ENCODE peak calls at places on chromosomes 3 and 15, in ten cellular contexts. One of them, this sample, is unnamed.

GRCh38 chr3:157865449-157865862 is 240.8 kb downstream of the SHOX2 start:
- DNase-seq in A549: peak; percentile 10
- DNase-seq in Peyer's patch: no peak
- DNase-seq in CD4-positive, alpha-beta T cell: no peak
- DNase-seq in tibial nerve: no peak
- DNase-seq in left ventricle myocardium inferior: no peak
- DNase-seq in tibial artery: no peak
- DNase-seq in GM06990: peak; percentile 49
- DNase-seq in left lung: peak; percentile 78
- DNase-seq in neural crest cell: peak; percentile 22
- DNase-seq in this sample: peak; percentile 63

GRCh38 chr15:58517682-58518525 is 86.1 kb downstream of the LIPC start:
- DNase-seq in Peyer's patch: no peak
- DNase-seq in GM06990: peak; percentile 33
- DNase-seq in CD4-positive, alpha-beta T cell: no peak
- DNase-seq in left lung: no peak
- DNase-seq in tibial artery: no peak
- DNase-seq in neural crest cell: no peak
- DNase-seq in A549: no peak
- DNase-seq in left ventricle myocardium inferior: no peak
- DNase-seq in tibial nerve: no peak
- DNase-seq in this sample: peak; percentile 65

GRCh38 chr3:30539772-30540171 is 66.6 kb upstream of the TGFBR2 start:
- DNase-seq in tibial nerve: no peak
- DNase-seq in tibial artery: no peak
- DNase-seq in neural crest cell: no peak
- DNase-seq in GM06990: no peak
- DNase-seq in left ventricle myocardium inferior: no peak
- DNase-seq in Peyer's patch: no peak
- DNase-seq in CD4-positive, alpha-beta T cell: no peak
- DNase-seq in left lung: no peak
- DNase-seq in A549: peak; percentile 8
- DNase-seq in this sample: no peak

GRCh38 chr3:106673926-106674569 is 703.2 kb upstream of the CCDC54 start:
- DNase-seq in GM06990: no peak
- DNase-seq in tibial artery: no peak
- DNase-seq in neural crest cell: no peak
- DNase-seq in tibial nerve: no peak
- DNase-seq in CD4-positive, alpha-beta T cell: no peak
- DNase-seq in Peyer's patch: no peak
- DNase-seq in left ventricle myocardium inferior: no peak
- DNase-seq in A549: no peak
- DNase-seq in left lung: no peak
- DNase-seq in this sample: no peak

GRCh38 chr3:148023994-148024393 is 614.8 kb downstream of the ZIC1 start:
- DNase-seq in left ventricle myocardium inferior: no peak
- DNase-seq in GM06990: no peak
- DNase-seq in tibial artery: no peak
- DNase-seq in Peyer's patch: no peak
- DNase-seq in tibial nerve: no peak
- DNase-seq in CD4-positive, alpha-beta T cell: no peak
- DNase-seq in left lung: no peak
- DNase-seq in neural crest cell: no peak
- DNase-seq in A549: no peak
- DNase-seq in this sample: no peak

GRCh38 chr15:52234596-52235541 is 43.7 kb upstream of the GNB5 start:
- DNase-seq in tibial artery: no peak
- DNase-seq in left lung: no peak
- DNase-seq in left ventricle myocardium inferior: no peak
- DNase-seq in Peyer's patch: peak; percentile 80
- DNase-seq in CD4-positive, alpha-beta T cell: peak; percentile 49
- DNase-seq in tibial nerve: no peak
- DNase-seq in neural crest cell: no peak
- DNase-seq in A549: no peak
- DNase-seq in GM06990: peak; percentile 54
- DNase-seq in this sample: peak; percentile 35

GRCh38 chr3:195065142-195065863 is 205.7 kb downstream of the XXYLT1 start:
- DNase-seq in tibial nerve: no peak
- DNase-seq in CD4-positive, alpha-beta T cell: no peak
- DNase-seq in left ventricle myocardium inferior: peak; percentile 60
- DNase-seq in Peyer's patch: peak; percentile 30
- DNase-seq in left lung: no peak
- DNase-seq in neural crest cell: no peak
- DNase-seq in A549: no peak
- DNase-seq in GM06990: no peak
- DNase-seq in tibial artery: no peak
- DNase-seq in this sample: no peak

GRCh38 chr3:44942202-44942921 is 33.6 kb downstream of the ZDHHC3 start:
- DNase-seq in tibial artery: no peak
- DNase-seq in GM06990: no peak
- DNase-seq in left lung: no peak
- DNase-seq in CD4-positive, alpha-beta T cell: no peak
- DNase-seq in neural crest cell: no peak
- DNase-seq in A549: peak; percentile 23
- DNase-seq in Peyer's patch: no peak
- DNase-seq in tibial nerve: no peak
- DNase-seq in left ventricle myocardium inferior: no peak
- DNase-seq in this sample: no peak

GRCh38 chr3:149752788-149753136 is 473 bp upstream of the COMMD2 start:
- DNase-seq in CD4-positive, alpha-beta T cell: no peak
- DNase-seq in A549: no peak
- DNase-seq in tibial nerve: no peak
- DNase-seq in GM06990: no peak
- DNase-seq in left lung: no peak
- DNase-seq in Peyer's patch: no peak
- DNase-seq in neural crest cell: no peak
- DNase-seq in tibial artery: no peak
- DNase-seq in left ventricle myocardium inferior: no peak
- DNase-seq in this sample: peak; percentile 5

GRCh38 chr3:149753717-149754116 is 1.4 kb upstream of the COMMD2 start:
- DNase-seq in GM06990: no peak
- DNase-seq in left ventricle myocardium inferior: no peak
- DNase-seq in tibial nerve: no peak
- DNase-seq in left lung: no peak
- DNase-seq in A549: no peak
- DNase-seq in CD4-positive, alpha-beta T cell: no peak
- DNase-seq in neural crest cell: no peak
- DNase-seq in tibial artery: no peak
- DNase-seq in Peyer's patch: no peak
- DNase-seq in this sample: no peak

GRCh38 chr3:149751551-149751950 is 738 bp downstream of the COMMD2 start:
- DNase-seq in left ventricle myocardium inferior: no peak
- DNase-seq in neural crest cell: no peak
- DNase-seq in CD4-positive, alpha-beta T cell: no peak
- DNase-seq in tibial artery: no peak
- DNase-seq in tibial nerve: no peak
- DNase-seq in GM06990: no peak
- DNase-seq in A549: no peak
- DNase-seq in Peyer's patch: no peak
- DNase-seq in left lung: no peak
- DNase-seq in this sample: no peak

DNA sequence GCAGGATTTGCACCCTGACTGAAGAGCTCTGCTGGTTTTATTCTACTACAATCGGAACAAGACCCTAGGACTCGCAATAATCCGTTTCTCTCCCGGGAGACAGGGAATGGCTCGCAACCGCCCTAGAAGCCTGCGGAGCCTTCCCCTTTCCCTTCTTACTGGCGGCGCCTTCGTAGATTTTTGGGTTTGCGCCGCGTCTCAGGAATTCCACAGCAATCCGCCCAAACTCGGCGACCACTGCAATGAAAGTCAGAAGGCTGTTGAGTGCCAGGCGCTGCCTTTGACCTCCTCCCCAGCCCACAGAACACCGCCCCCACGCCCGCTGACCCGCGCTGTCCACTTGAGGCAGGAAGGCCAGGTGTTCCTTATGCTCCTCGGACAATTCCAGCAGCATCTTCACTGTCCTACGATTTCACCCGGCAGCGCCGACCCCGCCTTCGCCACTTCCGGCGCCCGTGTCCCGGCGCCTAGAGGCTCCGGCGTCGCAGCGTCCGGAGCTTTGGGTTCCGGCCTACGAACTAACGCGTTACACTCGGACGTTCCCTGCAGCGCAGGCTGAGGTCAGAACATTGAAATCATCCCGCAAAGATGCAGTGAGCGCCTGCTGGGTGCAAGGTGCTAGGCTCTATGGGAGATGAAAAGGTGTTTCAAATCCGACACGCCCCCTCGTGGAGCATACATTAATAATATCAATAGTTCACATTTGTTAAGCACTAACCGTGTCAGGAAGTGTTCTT is at the start of gene COMMD2:
- DNase-seq in left ventricle myocardium inferior: peak; percentile 73
- DNase-seq in neural crest cell: peak; percentile 63
- DNase-seq in tibial nerve: peak; percentile 40
- DNase-seq in tibial artery: peak; percentile 63
- DNase-seq in A549: peak; percentile 82
- DNase-seq in CD4-positive, alpha-beta T cell: peak; percentile 70
- DNase-seq in Peyer's patch: peak; percentile 80
- DNase-seq in left lung: peak; percentile 92
- DNase-seq in GM06990: peak; percentile 90
- DNase-seq in this sample: peak; percentile 81
- TF ChIP-seq CTCF in left ventricle myocardium inferior: peak; percentile 48
- TF ChIP-seq CTCF in neural crest cell: peak; percentile 64
- TF ChIP-seq CTCF in tibial nerve: peak; percentile 23
- TF ChIP-seq CTCF in tibial artery: peak; percentile 39
- TF ChIP-seq CTCF in A549: peak; percentile 44
- TF ChIP-seq CTCF in CD4-positive, alpha-beta T cell: peak; percentile 68
- TF ChIP-seq CTCF in Peyer's patch: peak; percentile 11
- TF ChIP-seq CTCF in left lung: no peak
- TF ChIP-seq CTCF in GM06990: peak; percentile 37
- TF ChIP-seq CTCF in this sample: peak; percentile 20

GRCh38 chr15:39643747-39644520 is 63.1 kb downstream of the THBS1 start:
- DNase-seq in GM06990: no peak
- DNase-seq in CD4-positive, alpha-beta T cell: no peak
- DNase-seq in left ventricle myocardium inferior: no peak
- DNase-seq in A549: no peak
- DNase-seq in neural crest cell: no peak
- DNase-seq in Peyer's patch: no peak
- DNase-seq in tibial nerve: no peak
- DNase-seq in left lung: no peak
- DNase-seq in tibial artery: no peak
- DNase-seq in this sample: no peak

GRCh38 chr15:39639037-39639436 is 58.2 kb downstream of the THBS1 start:
- DNase-seq in Peyer's patch: no peak
- DNase-seq in left ventricle myocardium inferior: no peak
- DNase-seq in GM06990: no peak
- DNase-seq in left lung: no peak
- DNase-seq in tibial artery: no peak
- DNase-seq in A549: no peak
- DNase-seq in tibial nerve: no peak
- DNase-seq in neural crest cell: no peak
- DNase-seq in CD4-positive, alpha-beta T cell: no peak
- DNase-seq in this sample: no peak

GRCh38 chr15:39642011-39642640 is 61.2 kb downstream of the THBS1 start:
- DNase-seq in left lung: no peak
- DNase-seq in left ventricle myocardium inferior: no peak
- DNase-seq in CD4-positive, alpha-beta T cell: no peak
- DNase-seq in Peyer's patch: no peak
- DNase-seq in A549: no peak
- DNase-seq in tibial nerve: no peak
- DNase-seq in neural crest cell: no peak
- DNase-seq in GM06990: no peak
- DNase-seq in tibial artery: no peak
- DNase-seq in this sample: no peak

GRCh38 chr15:39640665-39641064 is 59.8 kb downstream of the THBS1 start:
- DNase-seq in A549: no peak
- DNase-seq in left lung: no peak
- DNase-seq in GM06990: no peak
- DNase-seq in CD4-positive, alpha-beta T cell: no peak
- DNase-seq in tibial artery: no peak
- DNase-seq in left ventricle myocardium inferior: no peak
- DNase-seq in tibial nerve: no peak
- DNase-seq in neural crest cell: no peak
- DNase-seq in Peyer's patch: no peak
- DNase-seq in this sample: no peak

GRCh38 chr15:39641187-39641889 is 60.5 kb downstream of the THBS1 start:
- DNase-seq in left lung: no peak
- DNase-seq in Peyer's patch: no peak
- DNase-seq in left ventricle myocardium inferior: no peak
- DNase-seq in CD4-positive, alpha-beta T cell: no peak
- DNase-seq in GM06990: no peak
- DNase-seq in A549: no peak
- DNase-seq in neural crest cell: no peak
- DNase-seq in tibial nerve: no peak
- DNase-seq in tibial artery: no peak
- DNase-seq in this sample: no peak
- TF ChIP-seq CTCF in left lung: no peak
- TF ChIP-seq CTCF in Peyer's patch: no peak
- TF ChIP-seq CTCF in left ventricle myocardium inferior: no peak
- TF ChIP-seq CTCF in CD4-positive, alpha-beta T cell: no peak
- TF ChIP-seq CTCF in GM06990: no peak
- TF ChIP-seq CTCF in A549: no peak
- TF ChIP-seq CTCF in neural crest cell: no peak
- TF ChIP-seq CTCF in tibial nerve: no peak
- TF ChIP-seq CTCF in tibial artery: no peak
- TF ChIP-seq CTCF in this sample: no peak

GRCh38 chr3:13571264-13571663 is 22.3 kb downstream of the FBLN2 start:
- DNase-seq in GM06990: no peak
- DNase-seq in A549: no peak
- DNase-seq in neural crest cell: no peak
- DNase-seq in CD4-positive, alpha-beta T cell: no peak
- DNase-seq in tibial artery: no peak
- DNase-seq in tibial nerve: no peak
- DNase-seq in Peyer's patch: no peak
- DNase-seq in left ventricle myocardium inferior: no peak
- DNase-seq in left lung: peak; percentile 68
- DNase-seq in this sample: no peak

GRCh38 chr3:13568515-13568995 is 19.6 kb downstream of the FBLN2 start:
- DNase-seq in GM06990: no peak
- DNase-seq in left ventricle myocardium inferior: no peak
- DNase-seq in neural crest cell: no peak
- DNase-seq in CD4-positive, alpha-beta T cell: no peak
- DNase-seq in tibial nerve: no peak
- DNase-seq in A549: no peak
- DNase-seq in tibial artery: no peak
- DNase-seq in Peyer's patch: no peak
- DNase-seq in left lung: peak; percentile 51
- DNase-seq in this sample: no peak

GRCh38 chr3:13570391-13571194 is 21.7 kb downstream of the FBLN2 start:
- DNase-seq in left ventricle myocardium inferior: no peak
- DNase-seq in tibial nerve: no peak
- DNase-seq in CD4-positive, alpha-beta T cell: no peak
- DNase-seq in tibial artery: no peak
- DNase-seq in GM06990: no peak
- DNase-seq in neural crest cell: no peak
- DNase-seq in Peyer's patch: no peak
- DNase-seq in A549: no peak
- DNase-seq in left lung: peak; percentile 76
- DNase-seq in this sample: no peak

GRCh38 chr3:13569201-13569600 is 20.3 kb downstream of the FBLN2 start:
- DNase-seq in CD4-positive, alpha-beta T cell: no peak
- DNase-seq in tibial nerve: no peak
- DNase-seq in Peyer's patch: no peak
- DNase-seq in tibial artery: no peak
- DNase-seq in GM06990: no peak
- DNase-seq in A549: no peak
- DNase-seq in left ventricle myocardium inferior: no peak
- DNase-seq in neural crest cell: no peak
- DNase-seq in left lung: no peak
- DNase-seq in this sample: no peak

DNA sequence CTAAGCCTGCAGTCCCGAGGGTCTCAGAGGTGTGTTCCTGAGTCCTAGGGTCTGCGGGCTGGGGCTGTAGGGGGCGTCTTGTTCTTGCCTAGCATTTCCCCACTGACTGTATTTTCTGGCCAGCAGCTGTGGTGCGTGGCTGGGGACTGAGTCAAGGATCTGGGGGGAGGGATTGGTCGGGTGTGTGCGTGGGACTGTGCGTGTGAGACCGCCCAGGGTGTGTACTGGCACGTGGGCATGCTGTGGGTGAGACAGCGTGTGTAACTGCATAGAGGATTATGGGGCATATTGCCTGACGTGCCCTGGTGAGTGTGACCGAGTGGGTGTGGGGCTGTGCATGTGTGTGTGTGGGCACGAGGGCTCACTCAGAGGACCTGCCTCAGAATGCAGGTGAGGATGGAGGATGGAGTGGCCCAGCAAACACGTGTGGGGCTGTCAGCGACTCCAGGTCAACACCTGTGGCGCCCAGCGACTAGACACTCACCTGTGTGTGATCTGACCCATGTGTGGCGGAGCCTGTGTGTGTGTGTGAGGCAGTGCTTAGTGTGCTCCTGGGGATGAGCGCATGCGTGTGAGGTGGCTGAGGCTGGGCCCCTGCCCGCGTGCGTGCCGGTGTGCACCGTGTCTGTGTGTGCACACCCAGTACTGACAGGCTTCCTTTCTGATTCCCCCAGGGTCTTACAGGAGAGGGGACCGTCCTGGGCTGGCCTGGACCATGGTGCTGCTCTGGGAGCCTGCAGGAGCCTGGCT is 20.9 kb downstream of the FBLN2 start:
- DNase-seq in Peyer's patch: no peak
- DNase-seq in A549: no peak
- DNase-seq in left lung: peak; percentile 51
- DNase-seq in neural crest cell: no peak
- DNase-seq in GM06990: no peak
- DNase-seq in tibial nerve: no peak
- DNase-seq in CD4-positive, alpha-beta T cell: no peak
- DNase-seq in tibial artery: no peak
- DNase-seq in left ventricle myocardium inferior: no peak
- DNase-seq in this sample: no peak
- TF ChIP-seq CTCF in Peyer's patch: no peak
- TF ChIP-seq CTCF in A549: no peak
- TF ChIP-seq CTCF in left lung: no peak
- TF ChIP-seq CTCF in neural crest cell: no peak
- TF ChIP-seq CTCF in GM06990: no peak
- TF ChIP-seq CTCF in tibial nerve: no peak
- TF ChIP-seq CTCF in CD4-positive, alpha-beta T cell: no peak
- TF ChIP-seq CTCF in tibial artery: no peak
- TF ChIP-seq CTCF in left ventricle myocardium inferior: no peak
- TF ChIP-seq CTCF in this sample: no peak

DNA sequence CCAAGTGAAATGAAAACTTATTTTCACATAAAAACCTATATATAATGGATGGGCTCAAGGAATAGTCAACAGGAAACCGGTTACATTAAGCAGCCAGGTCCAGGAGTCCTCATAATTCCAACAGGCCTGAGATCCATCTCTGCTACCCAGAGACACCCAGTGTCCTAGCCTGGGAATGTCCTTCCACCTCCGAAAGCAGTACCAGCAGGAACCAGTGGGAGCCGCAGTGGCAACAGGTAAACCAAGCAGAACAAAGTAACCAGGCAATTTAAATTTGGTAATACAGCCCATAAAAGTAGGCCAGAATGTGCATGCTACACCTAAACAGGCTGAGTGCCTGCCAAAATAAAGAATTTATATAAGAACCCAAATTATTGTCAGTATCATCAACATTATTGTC is 195.6 kb downstream of the ZBBX start:
- DNase-seq in neural crest cell: no peak
- DNase-seq in left ventricle myocardium inferior: no peak
- DNase-seq in tibial artery: no peak
- DNase-seq in left lung: no peak
- DNase-seq in Peyer's patch: no peak
- DNase-seq in CD4-positive, alpha-beta T cell: no peak
- DNase-seq in tibial nerve: no peak
- DNase-seq in GM06990: no peak
- DNase-seq in A549: no peak
- DNase-seq in this sample: no peak
- TF ChIP-seq CTCF in neural crest cell: peak; percentile 34
- TF ChIP-seq CTCF in left ventricle myocardium inferior: no peak
- TF ChIP-seq CTCF in tibial artery: no peak
- TF ChIP-seq CTCF in left lung: no peak
- TF ChIP-seq CTCF in Peyer's patch: no peak
- TF ChIP-seq CTCF in CD4-positive, alpha-beta T cell: no peak
- TF ChIP-seq CTCF in tibial nerve: no peak
- TF ChIP-seq CTCF in GM06990: no peak
- TF ChIP-seq CTCF in A549: no peak
- TF ChIP-seq CTCF in this sample: no peak